ENCODE peak calls at places on chromosomes 4 and X, in seven cellular contexts. T, M, O, Y, B, W and Q are unnamed samples.

GRCh38 chrX:155246748-155247147 is 17.5 kb downstream of the RAB39B start:
- DNase-seq in Y (no peak), O (no peak), W (no peak), T (no peak), M (peak; percentile 2), B (no peak), Q (no peak)

GRCh38 chr4:155624478-155624877 is 42.2 kb upstream of the GUCY1A1 start:
- DNase-seq in Y (no peak), B (no peak), T (no peak), O (no peak), W (no peak), M (no peak), Q (no peak)

GRCh38 chr4:175277816-175278215 is 359.7 kb downstream of the ADAM29 start:
- DNase-seq in O (no peak), W (no peak), Y (no peak), M (no peak), B (no peak), T (no peak), Q (no peak)

GRCh38 chrX:135168533-135168932 is 2.7 kb downstream of the CT55 start:
- DNase-seq in O (no peak), Y (no peak), B (no peak), W (no peak), M (no peak), T (no peak), Q (no peak)

GRCh38 chrX:68685722-68686683 is 38.5 kb downstream of the STARD8 start:
- DNase-seq in B (peak; percentile 70), Y (peak; percentile 45), W (peak; percentile 63), O (peak; percentile 19), M (peak; percentile 85), T (peak; percentile 49), Q (no peak)

GRCh38 chr4:182231080-182231479 is 12.1 kb upstream of the TENM3 start:
- DNase-seq in O (no peak), Y (peak; percentile 91), M (peak; percentile 54), W (no peak), T (no peak), B (no peak), Q (no peak)

GRCh38 chr4:107826427-107826980 is 1.8 kb downstream of the SGMS2 start:
- DNase-seq in W (no peak), T (no peak), B (no peak), O (no peak), M (no peak), Y (no peak), Q (no peak)

GRCh38 chrX:137194164-137194563 is 160.4 kb upstream of the GPR101 start:
- DNase-seq in W (peak; percentile 64), Y (no peak), M (peak; percentile 18), O (peak; percentile 49), T (no peak), B (no peak), Q (no peak)

GRCh38 chrX:254630-255215 is 26.5 kb upstream of the PLCXD1 start:
- DNase-seq in Y (no peak), W (no peak), O (no peak), T (no peak), B (peak; percentile 58), M (no peak), Q (no peak)

GRCh38 chrX:51024106-51024696 is 113.7 kb downstream of the BMP15 start:
- DNase-seq in M (no peak), O (no peak), T (no peak), W (no peak), B (no peak), Y (no peak), Q (no peak)

GRCh38 chrX:349196-349595 is 30.6 kb upstream of the GTPBP6 start:
- DNase-seq in M (no peak), T (no peak), B (no peak), O (peak; percentile 60), W (no peak), Y (no peak), Q (no peak)

GRCh38 chr4:101784957-101785356 is 5.6 kb upstream of the BANK1 start:
- DNase-seq in B (no peak), T (no peak), O (no peak), M (no peak), Y (no peak), W (no peak), Q (no peak)

GRCh38 chrX:16807976-16808542 is 21.8 kb downstream of the TXLNG start:
- DNase-seq in M (peak; percentile 80), B (no peak), Y (peak; percentile 19), T (no peak), O (no peak), W (no peak), Q (no peak)

GRCh38 chr4:39642885-39643550 is 4.4 kb upstream of the SMIM14 start:
- DNase-seq in M (peak; percentile 80), B (peak; percentile 34), O (no peak), Y (peak; percentile 55), T (no peak), W (no peak), Q (no peak)

GRCh38 chrX:15882704-15883539 is 28.3 kb upstream of the AP1S2 start:
- DNase-seq in O (peak; percentile 59), T (no peak), Y (peak; percentile 36), M (peak; percentile 63), W (no peak), B (no peak), Q (no peak)

GRCh38 chrX:119240356-119240755 is 4.3 kb downstream of the PGRMC1 start:
- DNase-seq in B (no peak), M (peak; percentile 91), W (no peak), T (no peak), O (no peak), Y (peak; percentile 87), Q (no peak)

GRCh38 chrX:66676413-66676812 is 37.5 kb upstream of the EDA2R start:
- DNase-seq in O (no peak), T (no peak), M (peak; percentile 84), W (no peak), Y (peak; percentile 58), B (no peak), Q (no peak)

GRCh38 chrX:102535958-102536357 is 19.4 kb upstream of the TMSB15A start:
- DNase-seq in T (no peak), B (no peak), M (no peak), O (no peak), W (no peak), Y (no peak), Q (no peak)

GRCh38 chr4:169682360-169683047 is 62.1 kb downstream of the CLCN3 start:
- DNase-seq in W (no peak), B (no peak), M (peak; percentile 38), T (no peak), O (no peak), Y (no peak), Q (no peak)

GRCh38 chr4:155442267-155443105 is 65.7 kb upstream of the MAP9 start:
- DNase-seq in T (peak; percentile 77), B (peak; percentile 91), W (peak; percentile 81), Y (peak; percentile 41), O (peak; percentile 84), M (peak; percentile 83), Q (peak; percentile 56)

GRCh38 chrX:56963377-56963776 is 32.0 kb downstream of the SPIN3 start:
- DNase-seq in O (no peak), W (no peak), M (no peak), Y (no peak), B (no peak), T (no peak), Q (no peak)

GRCh38 chrX:39150210-39150609 is 349.0 kb downstream of the MID1IP1 start:
- DNase-seq in O (no peak), T (no peak), W (no peak), Y (no peak), M (no peak), B (no peak), Q (no peak)

GRCh38 chrX:39145859-39146258 is 344.6 kb downstream of the MID1IP1 start:
- DNase-seq in Y (no peak), M (no peak), O (no peak), B (no peak), W (no peak), T (no peak), Q (no peak)

GRCh38 chrX:39150621-39151020 is 349.4 kb downstream of the MID1IP1 start:
- DNase-seq in M (no peak), O (no peak), W (no peak), B (no peak), Y (no peak), T (no peak), Q (no peak)

GRCh38 chrX:39152106-39152649 is 350.9 kb downstream of the MID1IP1 start:
- DNase-seq in W (peak; percentile 68), M (peak; percentile 16), O (peak; percentile 76), T (no peak), B (no peak), Y (no peak), Q (no peak)

DNA sequence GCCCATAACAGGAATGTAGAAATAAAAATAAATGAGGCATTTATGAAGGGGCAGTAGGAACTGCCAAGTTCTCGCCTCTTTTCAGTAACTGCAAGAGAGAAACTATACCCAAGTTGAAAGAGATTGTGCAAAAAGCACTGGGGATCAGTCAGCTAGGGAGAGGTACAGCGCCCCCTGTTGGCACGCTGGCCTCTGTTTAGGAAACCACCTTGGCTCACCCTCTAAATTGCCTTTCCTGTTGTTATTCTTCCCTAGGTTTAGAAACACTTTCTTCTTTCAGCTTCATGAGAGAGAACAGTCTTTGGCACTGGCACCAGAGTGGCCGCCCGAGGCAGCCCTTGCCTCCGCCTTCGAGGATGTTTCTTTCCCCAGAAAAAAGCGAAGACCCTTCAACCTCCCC is 348.5 kb downstream of the MID1IP1 start:
- DNase-seq in W (peak; percentile 64), O (peak; percentile 85), Y (no peak), M (peak; percentile 55), B (peak; percentile 80), T (peak; percentile 81), Q (peak; percentile 28)
- TF ChIP-seq CTCF in W (peak; percentile 72), O (peak; percentile 74), Y (peak; percentile 53), M (peak; percentile 72), B (peak; percentile 41), T (peak; percentile 32), Q (peak; percentile 54)

DNA sequence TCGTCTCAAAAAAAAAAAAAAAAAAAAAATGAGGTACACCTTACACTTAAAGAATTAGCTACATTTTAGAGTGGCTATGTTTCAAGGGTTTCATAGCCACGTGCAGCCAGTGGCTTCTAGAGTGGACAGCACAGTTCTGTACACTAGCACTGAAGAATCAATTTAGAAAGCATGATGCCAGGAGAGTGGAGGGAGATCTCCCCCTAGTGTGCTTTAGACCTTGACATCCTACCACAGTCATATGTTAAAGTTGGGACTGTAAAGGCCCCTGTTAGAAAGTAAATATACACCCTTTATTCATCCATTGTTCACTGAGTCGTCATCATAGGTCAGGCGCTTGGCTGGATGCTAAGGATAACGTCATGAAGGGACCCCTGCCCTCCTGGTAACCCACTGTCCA is 179.4 kb downstream of the QDPR start:
- DNase-seq in T (no peak), B (no peak), W (no peak), O (no peak), Y (no peak), M (no peak), Q (no peak)
- TF ChIP-seq CTCF in T (no peak), B (no peak), W (no peak), O (no peak), Y (no peak), M (no peak), Q (no peak)

DNA sequence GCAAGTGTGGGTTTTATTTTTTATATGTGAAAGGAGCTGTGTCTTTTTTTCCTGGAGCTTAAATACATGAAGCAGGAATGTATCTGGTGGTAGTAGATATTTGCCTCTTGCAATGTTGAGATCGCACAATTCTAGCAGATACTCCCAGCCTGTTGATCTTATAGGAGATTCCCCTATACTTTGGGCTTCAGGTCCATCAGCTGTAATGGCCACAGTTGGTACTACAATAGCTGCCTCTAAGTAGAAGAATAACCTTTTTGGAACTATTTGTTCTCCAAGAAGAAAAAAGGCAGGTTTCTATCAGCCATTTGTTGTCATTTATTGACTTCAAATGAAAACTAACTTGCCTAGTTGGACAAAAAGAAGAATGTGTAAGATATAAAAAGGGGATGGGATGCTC is 37.7 kb downstream of the LIMCH1 start:
- DNase-seq in T (no peak), Y (no peak), O (no peak), W (no peak), M (no peak), B (no peak), Q (no peak)
- TF ChIP-seq CTCF in T (no peak), Y (no peak), O (no peak), W (no peak), M (no peak), B (no peak), Q (no peak)

GRCh38 chrX:107970073-107970472 is 12.1 kb downstream of the TEX13B start:
- DNase-seq in W (no peak), M (no peak), O (no peak), T (no peak), Y (no peak), B (no peak), Q (no peak)
- TF ChIP-seq CTCF in W (no peak), M (no peak), O (no peak), T (no peak), Y (no peak), B (no peak), Q (no peak)